ENCODE peak calls at places on chromosome 16, in six cellular contexts. W is SW480; X is NCI-H1436; A is T-helper 1 cell; B is pulmonary artery endothelial cell; J is activated naive CD8-positive, alpha-beta T cell treated with anti-CD3 and anti-CD28 coated beads, Interleukin-2, amount 50 U/mL, for 24 hours. N is an unnamed sample.

GRCh38 chr16:87628940-87629339 is 26.6 kb downstream of the JPH3 start:
- DNase-seq in J (no peak), X (no peak), W (no peak), A (no peak), B (no peak), N (peak; percentile 87)

GRCh38 chr16:86605950-86606349 is 27.6 kb downstream of the FOXL1 start:
- DNase-seq in A (no peak), W (no peak), J (no peak), B (no peak), X (no peak), N (no peak)

GRCh38 chr16:53129281-53130192 is 74.7 kb downstream of the CHD9 start:
- DNase-seq in B (no peak), X (no peak), J (no peak), A (no peak), W (peak; percentile 26), N (no peak)

GRCh38 chr16:19094542-19095365 is 19.0 kb upstream of the ITPRIPL2 start:
- DNase-seq in A (no peak), J (no peak), W (peak; percentile 26), B (no peak), X (no peak), N (peak; percentile 71)

GRCh38 chr16:77299395-77299794 is 100.2 kb downstream of the SYCE1L start:
- DNase-seq in J (no peak), X (no peak), W (no peak), B (no peak), A (no peak), N (no peak)

GRCh38 chr16:72805486-72805885 is 242.4 kb downstream of the ZFHX3 start:
- DNase-seq in A (no peak), X (no peak), J (no peak), B (no peak), W (no peak), N (no peak)

GRCh38 chr16:4365014-4365406 is 6.6 kb upstream of the VASN start:
- DNase-seq in A (no peak), J (no peak), B (no peak), W (no peak), X (no peak), N (no peak)

GRCh38 chr16:85056211-85056748 is 28.7 kb downstream of the KIAA0513 start:
- DNase-seq in W (no peak), A (no peak), B (no peak), J (peak; percentile 16), X (no peak), N (no peak)

GRCh38 chr16:86789621-86790051 is 211.3 kb downstream of the FOXL1 start:
- DNase-seq in A (no peak), J (no peak), W (no peak), B (no peak), X (no peak), N (no peak)

GRCh38 chr16:30382398-30383015 is at the start of gene SEPTIN1:
- DNase-seq in X (peak; percentile 59), B (no peak), J (peak; percentile 75), A (peak; percentile 64), W (no peak), N (no peak)

GRCh38 chr16:4015275-4015990 is 100.8 kb downstream of the ADCY9 start:
- DNase-seq in J (no peak), X (no peak), B (no peak), A (no peak), W (no peak), N (no peak)

GRCh38 chr16:4426021-4426684 is 485 bp downstream of the DNAJA3 start:
- DNase-seq in X (no peak), B (no peak), J (no peak), W (no peak), A (no peak), N (no peak)

GRCh38 chr16:888901-889570 is 81.7 kb downstream of the LMF1 start:
- DNase-seq in B (no peak), A (no peak), W (no peak), X (no peak), J (no peak), N (no peak)

GRCh38 chr16:68069511-68070248 is 15.5 kb upstream of the NFATC3 start:
- DNase-seq in A (no peak), X (no peak), J (no peak), B (no peak), W (no peak), N (no peak)

GRCh38 chr16:47143677-47144558 is at the start of gene NETO2:
- DNase-seq in X (peak; percentile 34), B (no peak), W (peak; percentile 60), J (peak; percentile 61), A (peak; percentile 47), N (peak; percentile 43)

GRCh38 chr16:23863511-23864422 is 28.0 kb downstream of the PRKCB start:
- DNase-seq in J (peak; percentile 33), A (no peak), W (no peak), X (no peak), B (no peak), N (no peak)

GRCh38 chr16:54921229-54921824 is 9.3 kb upstream of the IRX5 start:
- DNase-seq in A (no peak), W (no peak), B (no peak), X (peak; percentile 57), J (no peak), N (no peak)

GRCh38 chr16:386641-387156 is 4.9 kb upstream of the PGAP6 start:
- DNase-seq in X (no peak), J (no peak), A (no peak), B (no peak), W (no peak), N (no peak)

GRCh38 chr16:53080345-53081031 is 25.7 kb downstream of the CHD9 start:
- DNase-seq in X (no peak), A (no peak), W (no peak), J (no peak), B (no peak), N (no peak)

GRCh38 chr16:25063102-25063501 is 47.9 kb upstream of the ARHGAP17 start:
- DNase-seq in X (no peak), A (no peak), J (no peak), B (no peak), W (no peak), N (no peak)

GRCh38 chr16:87086575-87086974 is 230.6 kb downstream of the C16orf95 start:
- DNase-seq in J (no peak), X (no peak), A (no peak), B (no peak), W (no peak), N (no peak)

GRCh38 chr16:76976101-76976500 is 214.9 kb upstream of the MON1B start:
- DNase-seq in A (no peak), W (peak; percentile 54), X (no peak), B (no peak), J (no peak), N (no peak)

GRCh38 chr16:7025616-7026190 is 306.9 kb upstream of the RBFOX1 start:
- DNase-seq in X (peak; percentile 46), A (no peak), J (peak; percentile 51), W (peak; percentile 47), B (no peak), N (peak; percentile 25)

GRCh38 chr16:70512456-70512855 is 10.9 kb downstream of the COG4 start:
- DNase-seq in B (no peak), J (no peak), W (no peak), A (no peak), X (no peak), N (no peak)

GRCh38 chr16:78130950-78131349 is 31.5 kb downstream of the WWOX start:
- DNase-seq in X (no peak), W (no peak), B (no peak), J (no peak), A (no peak), N (no peak)

GRCh38 chr16:18013863-18014262 is 322.7 kb downstream of the NPIPA8 start:
- DNase-seq in B (no peak), J (no peak), X (no peak), W (no peak), A (no peak), N (no peak)

GRCh38 chr16:2686912-2687507 is 4.7 kb downstream of the KCTD5 start:
- DNase-seq in J (peak; percentile 50), X (no peak), W (no peak), B (no peak), A (no peak), N (no peak)

GRCh38 chr16:30131869-30132475 is 9.0 kb upstream of the MAPK3 start:
- DNase-seq in B (no peak), X (peak; percentile 47), W (no peak), J (no peak), A (no peak), N (no peak)

GRCh38 chr16:49649013-49649785 is 206.7 kb downstream of the ZNF423 start:
- DNase-seq in X (no peak), J (no peak), B (peak; percentile 29), W (peak; percentile 91), A (no peak), N (no peak)

GRCh38 chr16:77807-78443 is at the start of gene MPG:
- DNase-seq in X (peak; percentile 55), J (peak; percentile 88), W (peak; percentile 56), B (no peak), A (peak; percentile 65), N (peak; percentile 70)

GRCh38 chr16:67425046-67425445 is 5.9 kb upstream of the HSD11B2 start:
- DNase-seq in J (no peak), B (no peak), A (no peak), W (no peak), X (no peak), N (no peak)

GRCh38 chr16:46907061-46907774 is 23.1 kb downstream of the GPT2 start:
- DNase-seq in X (no peak), A (no peak), B (no peak), W (no peak), J (no peak), N (no peak)

GRCh38 chr16:57264381-57264780 is 19.3 kb downstream of the ARL2BP start:
- DNase-seq in A (no peak), B (no peak), J (no peak), W (no peak), X (no peak), N (no peak)

GRCh38 chr16:83994703-83995102 is 26.7 kb downstream of the NECAB2 start:
- DNase-seq in B (no peak), J (no peak), X (no peak), W (no peak), A (no peak), N (no peak)

GRCh38 chr16:2842340-2843000 is 12.4 kb downstream of the ZG16B start:
- DNase-seq in J (peak; percentile 90), W (no peak), X (no peak), A (peak; percentile 44), B (no peak), N (no peak)

GRCh38 chr16:4796982-4797804 is 2.0 kb downstream of the SMIM22 start:
- DNase-seq in B (no peak), X (no peak), W (no peak), J (no peak), A (no peak), N (no peak)

GRCh38 chr16:84312783-84313382 is 18.2 kb downstream of the WFDC1 start:
- DNase-seq in A (no peak), W (peak; percentile 35), B (no peak), X (peak; percentile 69), J (no peak), N (no peak)

N was measured in NCI-H460.